ENCODE peak calls at places on chromosomes 16 and 17, in six cellular contexts. J, K, P, T, B and R are unnamed samples.

GRCh38 chr16:4182581-4183257 is 59.2 kb downstream of the SRL start:
- DNase-seq in K (no peak), B (no peak), T (no peak), P (no peak), J (no peak), R (no peak)

GRCh38 chr17:8574687-8575086 is 55.8 kb downstream of the MYH10 start:
- DNase-seq in J (no peak), B (no peak), P (no peak), T (no peak), K (no peak), R (no peak)

GRCh38 chr17:44152875-44153274 is 11.1 kb downstream of the HROB start:
- DNase-seq in B (no peak), K (no peak), P (no peak), T (no peak), J (no peak), R (no peak)

GRCh38 chr16:1299868-1300203 is 9.6 kb upstream of the UBE2I start:
- DNase-seq in K (no peak), J (no peak), P (no peak), T (no peak), B (no peak), R (no peak)

GRCh38 chr17:37507108-37507507 is 17.4 kb downstream of the DUSP14 start:
- DNase-seq in J (no peak), T (no peak), K (no peak), B (no peak), P (peak), R (no peak)

GRCh38 chr16:70576431-70577255 is 53.0 kb downstream of the SF3B3 start:
- DNase-seq in P (no peak), K (peak), B (no peak), T (no peak), J (no peak), R (peak)

GRCh38 chr17:45042346-45043120 is 8.9 kb downstream of the DCAKD start:
- DNase-seq in B (no peak), J (no peak), K (no peak), T (no peak), P (peak), R (no peak)

GRCh38 chr16:83470406-83470805 is 337.4 kb upstream of the HSBP1 start:
- DNase-seq in K (peak), T (no peak), J (no peak), B (no peak), P (no peak), R (peak)

GRCh38 chr17:57987582-57988300 is at the start of gene VEZF1:
- DNase-seq in T (peak), B (no peak), J (peak), P (peak), K (peak), R (peak)

GRCh38 chr17:43456661-43457361 is 27.0 kb upstream of the DHX8 start:
- DNase-seq in B (no peak), P (no peak), K (peak), J (no peak), T (peak), R (peak)

GRCh38 chr16:86877835-86878234 is 299.5 kb downstream of the FOXL1 start:
- DNase-seq in T (no peak), J (no peak), P (no peak), K (no peak), B (no peak), R (no peak)

GRCh38 chr16:85092309-85092708 is 20.0 kb downstream of the CIBAR2 start:
- DNase-seq in J (no peak), T (no peak), B (no peak), K (no peak), P (no peak), R (no peak)

GRCh38 chr16:11500720-11501346 is 85.9 kb downstream of the LITAF start:
- DNase-seq in K (no peak), P (no peak), J (no peak), T (no peak), B (no peak), R (no peak)

GRCh38 chr16:8380311-8380710 is 210.0 kb downstream of the TMEM114 start:
- DNase-seq in K (no peak), J (no peak), B (no peak), P (no peak), T (no peak), R (no peak)

GRCh38 chr17:29048440-29049360 is 5.8 kb downstream of the PIPOX start:
- DNase-seq in K (peak), P (peak), J (no peak), B (no peak), T (no peak), R (no peak)

GRCh38 chr17:69733171-69734014 is 318.9 kb downstream of the MAP2K6 start:
- DNase-seq in B (no peak), T (no peak), J (no peak), K (peak), P (no peak), R (peak)

GRCh38 chr17:29344201-29344856 is 45.8 kb upstream of the TAOK1 start:
- DNase-seq in T (no peak), K (no peak), J (no peak), B (no peak), P (no peak), R (no peak)

GRCh38 chr16:85514295-85514600 is 98.9 kb upstream of the GSE1 start:
- DNase-seq in B (no peak), T (peak), K (peak), J (peak), P (no peak), R (no peak)

GRCh38 chr17:65314212-65314611 is 177.0 kb downstream of the RGS9 start:
- DNase-seq in B (no peak), J (no peak), P (no peak), T (no peak), K (no peak), R (no peak)

GRCh38 chr16:50580180-50580771 is 32.1 kb downstream of the NKD1 start:
- DNase-seq in B (no peak), K (no peak), T (no peak), J (no peak), P (no peak), R (no peak)

GRCh38 chr17:72376486-72377345 is 255.9 kb downstream of the SOX9 start:
- DNase-seq in P (peak), T (no peak), K (peak), B (no peak), J (no peak), R (peak)

GRCh38 chr16:17766012-17766411 is 295.3 kb upstream of the XYLT1 start:
- DNase-seq in J (no peak), K (no peak), B (no peak), T (no peak), P (no peak), R (no peak)

GRCh38 chr17:5055543-5055942 is 20.3 kb upstream of the SLC52A1 start:
- DNase-seq in B (no peak), T (no peak), P (peak), K (no peak), J (no peak), R (no peak)

GRCh38 chr16:47247691-47248090 is 103.9 kb upstream of the NETO2 start:
- DNase-seq in B (no peak), K (no peak), P (no peak), T (no peak), J (no peak), R (no peak)

GRCh38 chr17:29784661-29785060 is 145.4 kb downstream of the SSH2 start:
- DNase-seq in B (no peak), T (no peak), J (no peak), K (peak), P (no peak), R (peak)

GRCh38 chr17:10771142-10771541 is 32.8 kb downstream of the TMEM238L start:
- DNase-seq in B (no peak), P (no peak), J (no peak), K (no peak), T (no peak), R (no peak)

GRCh38 chr17:36980281-36980761 is 31.6 kb downstream of the AATF start:
- DNase-seq in J (no peak), B (no peak), T (no peak), P (no peak), K (peak), R (peak)

GRCh38 chr17:39225974-39226683 is 384 bp upstream of the STAC2 start:
- DNase-seq in B (no peak), P (peak), K (peak), J (no peak), T (peak), R (no peak)

GRCh38 chr17:13114601-13115024 is 96.8 kb upstream of the ELAC2 start:
- DNase-seq in P (peak), B (no peak), J (no peak), T (no peak), K (peak), R (peak)

GRCh38 chr16:3158014-3158497 is 23.2 kb downstream of the ZNF213 start:
- DNase-seq in P (peak), T (no peak), K (no peak), J (no peak), B (no peak), R (no peak)

GRCh38 chr17:45232514-45233422 is 11.1 kb downstream of the FMNL1 start:
- DNase-seq in T (no peak), B (no peak), K (no peak), P (no peak), J (no peak), R (no peak)

GRCh38 chr17:78958556-78959191 is 21.0 kb downstream of the LGALS3BP start:
- DNase-seq in K (no peak), B (no peak), J (peak), T (no peak), P (no peak), R (no peak)

GRCh38 chr16:66605177-66605999 is 884 bp downstream of the CMTM3 start:
- DNase-seq in B (no peak), T (peak), J (no peak), K (peak), P (peak), R (peak)

GRCh38 chr17:75476274-75476673 is 19.8 kb downstream of the TMEM94 start:
- DNase-seq in P (no peak), T (no peak), K (peak), B (no peak), J (no peak), R (no peak)

GRCh38 chr17:41868568-41868967 is 3.3 kb upstream of the KLHL11 start:
- DNase-seq in K (no peak), P (no peak), B (no peak), J (no peak), T (no peak), R (no peak)

GRCh38 chr16:50371936-50372595 is 3.3 kb upstream of the BRD7 start:
- DNase-seq in P (peak), T (no peak), B (no peak), J (no peak), K (no peak), R (no peak)

GRCh38 chr16:26795184-26795583 is 271.5 kb upstream of the C16orf82 start:
- DNase-seq in J (no peak), K (no peak), P (no peak), B (no peak), T (no peak), R (no peak)

GRCh38 chr17:1180434-1180742 is 607 bp upstream of the ABR start:
- DNase-seq in T (no peak), B (no peak), J (no peak), P (no peak), K (no peak), R (no peak)

GRCh38 chr17:4043862-4044261 is 79.6 kb upstream of the ATP2A3 start:
- DNase-seq in T (no peak), K (no peak), J (peak), B (peak), P (no peak), R (no peak)